ENCODE peak calls at places on chromosomes 12 and 14, in five cellular contexts. One of them, this sample, is unnamed.

GRCh38 chr14:25122188-25122587 is 72.2 kb upstream of the STXBP6 start:
- DNase-seq in retina: no peak
- DNase-seq in stimulated activated naive CD8-positive, alpha-beta T cell treated with anti-CD3 and anti-CD28 coated beads, Interleukin-15, Interleukin-2, amounts not matched to agents 100 U/mL and 50 U/mL, for 24 hours: no peak
- DNase-seq in CMK: no peak
- DNase-seq in GM23248: peak
- DNase-seq in this sample: no peak

GRCh38 chr12:72018036-72018435 is 79.4 kb downstream of the TPH2 start:
- DNase-seq in CMK: no peak
- DNase-seq in stimulated activated naive CD8-positive, alpha-beta T cell treated with anti-CD3 and anti-CD28 coated beads, Interleukin-15, Interleukin-2, amounts not matched to agents 100 U/mL and 50 U/mL, for 24 hours: no peak
- DNase-seq in GM23248: no peak
- DNase-seq in retina: no peak
- DNase-seq in this sample: no peak

GRCh38 chr12:123094349-123095073 is 56.4 kb downstream of the PITPNM2 start:
- DNase-seq in retina: no peak
- DNase-seq in CMK: no peak
- DNase-seq in GM23248: peak
- DNase-seq in stimulated activated naive CD8-positive, alpha-beta T cell treated with anti-CD3 and anti-CD28 coated beads, Interleukin-15, Interleukin-2, amounts not matched to agents 100 U/mL and 50 U/mL, for 24 hours: no peak
- DNase-seq in this sample: peak

GRCh38 chr12:15978431-15978950 is 67.4 kb downstream of the DERA start:
- DNase-seq in CMK: no peak
- DNase-seq in stimulated activated naive CD8-positive, alpha-beta T cell treated with anti-CD3 and anti-CD28 coated beads, Interleukin-15, Interleukin-2, amounts not matched to agents 100 U/mL and 50 U/mL, for 24 hours: no peak
- DNase-seq in retina: no peak
- DNase-seq in GM23248: peak
- DNase-seq in this sample: peak

GRCh38 chr12:12546314-12546772 is 16.3 kb downstream of the DUSP16 start:
- DNase-seq in stimulated activated naive CD8-positive, alpha-beta T cell treated with anti-CD3 and anti-CD28 coated beads, Interleukin-15, Interleukin-2, amounts not matched to agents 100 U/mL and 50 U/mL, for 24 hours: no peak
- DNase-seq in GM23248: no peak
- DNase-seq in retina: no peak
- DNase-seq in CMK: no peak
- DNase-seq in this sample: no peak

GRCh38 chr14:94826774-94827173 is 56.9 kb upstream of the GSC start:
- DNase-seq in retina: no peak
- DNase-seq in GM23248: no peak
- DNase-seq in CMK: no peak
- DNase-seq in stimulated activated naive CD8-positive, alpha-beta T cell treated with anti-CD3 and anti-CD28 coated beads, Interleukin-15, Interleukin-2, amounts not matched to agents 100 U/mL and 50 U/mL, for 24 hours: no peak
- DNase-seq in this sample: no peak

GRCh38 chr12:49121047-49121696 is 10.0 kb downstream of the TUBA1B start:
- DNase-seq in CMK: no peak
- DNase-seq in retina: peak
- DNase-seq in stimulated activated naive CD8-positive, alpha-beta T cell treated with anti-CD3 and anti-CD28 coated beads, Interleukin-15, Interleukin-2, amounts not matched to agents 100 U/mL and 50 U/mL, for 24 hours: no peak
- DNase-seq in GM23248: peak
- DNase-seq in this sample: peak

GRCh38 chr14:100132161-100132902 is 27.1 kb downstream of the DEGS2 start:
- DNase-seq in CMK: no peak
- DNase-seq in GM23248: peak
- DNase-seq in retina: no peak
- DNase-seq in stimulated activated naive CD8-positive, alpha-beta T cell treated with anti-CD3 and anti-CD28 coated beads, Interleukin-15, Interleukin-2, amounts not matched to agents 100 U/mL and 50 U/mL, for 24 hours: no peak
- DNase-seq in this sample: no peak

GRCh38 chr12:131617596-131618302 is 93.1 kb upstream of the SFSWAP start:
- DNase-seq in GM23248: no peak
- DNase-seq in CMK: no peak
- DNase-seq in retina: peak
- DNase-seq in stimulated activated naive CD8-positive, alpha-beta T cell treated with anti-CD3 and anti-CD28 coated beads, Interleukin-15, Interleukin-2, amounts not matched to agents 100 U/mL and 50 U/mL, for 24 hours: no peak
- DNase-seq in this sample: no peak

GRCh38 chr12:109291531-109292341 is 17.3 kb downstream of the FOXN4 start:
- DNase-seq in stimulated activated naive CD8-positive, alpha-beta T cell treated with anti-CD3 and anti-CD28 coated beads, Interleukin-15, Interleukin-2, amounts not matched to agents 100 U/mL and 50 U/mL, for 24 hours: peak
- DNase-seq in CMK: no peak
- DNase-seq in GM23248: peak
- DNase-seq in retina: peak
- DNase-seq in this sample: peak